ENCODE peak calls at places on chromosomes 6 and 20, in nine cellular contexts. O is prostate gland, E is esophagus squamous epithelium, P is heart left ventricle, S is stomach, C is breast epithelium, V is A549, R is esophagus muscularis mucosa, J is ovary. N is an unnamed sample.

GRCh38 chr6:114939630-114940029 is 596.8 kb upstream of the HS3ST5 start:
- DNase-seq in O (no peak), E (no peak), P (no peak), S (no peak), C (no peak), V (no peak), R (no peak), J (no peak), N (no peak)

GRCh38 chr6:22877946-22878705 is 308.8 kb downstream of the HDGFL1 start:
- DNase-seq in O (no peak), E (no peak), P (no peak), S (no peak), C (no peak), V (no peak), R (no peak), J (no peak), N (no peak)

GRCh38 chr6:47780510-47781356 is 1.1 kb upstream of the OPN5 start:
- DNase-seq in O (peak), E (no peak), P (peak), S (peak), C (no peak), V (peak), R (no peak), J (no peak), N (no peak)

GRCh38 chr6:117605169-117605826 is 3.0 kb upstream of the GOPC start:
- DNase-seq in O (peak), E (no peak), P (peak), S (peak), C (no peak), V (peak), R (no peak), J (no peak), N (no peak)

GRCh38 chr20:57993738-57994431 is 234.6 kb downstream of the ANKRD60 start:
- DNase-seq in O (peak), E (no peak), P (no peak), S (no peak), C (peak), V (no peak), R (no peak), J (no peak), N (no peak)

GRCh38 chr6:127022297-127022696 is 96.2 kb upstream of the RSPO3 start:
- DNase-seq in O (peak), E (no peak), P (no peak), S (peak), C (no peak), V (no peak), R (no peak), J (no peak), N (no peak)

GRCh38 chr6:151324079-151324825 is 67.1 kb downstream of the ZBTB2 start:
- DNase-seq in O (peak), E (peak), P (peak), S (peak), C (peak), V (peak), R (peak), J (peak), N (peak)

GRCh38 chr6:137893726-137894125 is 26.7 kb downstream of the TNFAIP3 start:
- DNase-seq in O (no peak), E (no peak), P (no peak), S (no peak), C (no peak), V (no peak), R (no peak), J (no peak), N (no peak)

GRCh38 chr6:24536466-24536865 is 41.7 kb downstream of the ALDH5A1 start:
- DNase-seq in O (no peak), E (no peak), P (no peak), S (no peak), C (no peak), V (no peak), R (no peak), J (no peak), N (no peak)

GRCh38 chr6:131778134-131778533 is 29.7 kb upstream of the ENPP1 start:
- DNase-seq in O (no peak), E (no peak), P (no peak), S (no peak), C (no peak), V (no peak), R (no peak), J (no peak), N (no peak)

GRCh38 chr6:22147983-22148797 is 148.6 kb downstream of the PRL start:
- DNase-seq in O (no peak), E (no peak), P (peak), S (no peak), C (no peak), V (peak), R (no peak), J (peak), N (no peak)

GRCh38 chr6:41700577-41701347 is 34.6 kb downstream of the TFEB start:
- DNase-seq in O (no peak), E (no peak), P (peak), S (no peak), C (no peak), V (no peak), R (no peak), J (no peak), N (no peak)

GRCh38 chr20:44810061-44810390 is 320 bp downstream of the RIMS4 start:
- DNase-seq in O (no peak), E (no peak), P (no peak), S (no peak), C (no peak), V (no peak), R (no peak), J (peak), N (no peak)

GRCh38 chr6:63351995-63352586 is 32.3 kb upstream of the LGSN start:
- DNase-seq in O (no peak), E (no peak), P (no peak), S (no peak), C (no peak), V (peak), R (no peak), J (no peak), N (no peak)

GRCh38 chr6:56222509-56222908 is 24.9 kb downstream of the COL21A1 start:
- DNase-seq in O (no peak), E (no peak), P (no peak), S (no peak), C (no peak), V (no peak), R (no peak), J (no peak), N (no peak)

GRCh38 chr20:33465536-33466302 is 22.2 kb upstream of the SNTA1 start:
- DNase-seq in O (no peak), E (no peak), P (no peak), S (no peak), C (no peak), V (no peak), R (no peak), J (no peak), N (no peak)

GRCh38 chr20:38932457-38933120 is 6.4 kb downstream of the FAM83D start:
- DNase-seq in O (no peak), E (no peak), P (no peak), S (no peak), C (no peak), V (no peak), R (peak), J (no peak), N (no peak)

GRCh38 chr6:150631283-150631981 is 31.7 kb downstream of the PLEKHG1 start:
- DNase-seq in O (no peak), E (no peak), P (no peak), S (no peak), C (no peak), V (no peak), R (no peak), J (peak), N (peak)

GRCh38 chr6:53582963-53583362 is 38.1 kb upstream of the GCLC start:
- DNase-seq in O (no peak), E (no peak), P (no peak), S (no peak), C (no peak), V (no peak), R (no peak), J (no peak), N (no peak)

GRCh38 chr20:44615169-44615791 is 32.9 kb downstream of the PKIG start:
- DNase-seq in O (no peak), E (no peak), P (peak), S (no peak), C (no peak), V (no peak), R (no peak), J (peak), N (no peak)

GRCh38 chr6:88558981-88559380 is 392.8 kb upstream of the CNR1 start:
- DNase-seq in O (no peak), E (no peak), P (no peak), S (no peak), C (no peak), V (no peak), R (no peak), J (no peak), N (no peak)

GRCh38 chr20:63627129-63627699 is 313 bp upstream of the GMEB2 start:
- DNase-seq in O (peak), E (peak), P (peak), S (peak), C (peak), V (peak), R (peak), J (peak), N (peak)
- TF ChIP-seq POLR2A in O (peak), E (peak), P (peak), S (no peak), C (peak), V (peak), R (peak), J (peak), N (peak)

GRCh38 chr6:33699739-33700138 is 11.8 kb downstream of the UQCC2 start:
- DNase-seq in O (no peak), E (no peak), P (no peak), S (no peak), C (no peak), V (no peak), R (no peak), J (no peak), N (no peak)
- H3K27ac ChIP-seq in O (peak), E (peak), P (peak), S (no peak), C (peak), V (no peak), R (no peak), J (peak), N (no peak)

DNA sequence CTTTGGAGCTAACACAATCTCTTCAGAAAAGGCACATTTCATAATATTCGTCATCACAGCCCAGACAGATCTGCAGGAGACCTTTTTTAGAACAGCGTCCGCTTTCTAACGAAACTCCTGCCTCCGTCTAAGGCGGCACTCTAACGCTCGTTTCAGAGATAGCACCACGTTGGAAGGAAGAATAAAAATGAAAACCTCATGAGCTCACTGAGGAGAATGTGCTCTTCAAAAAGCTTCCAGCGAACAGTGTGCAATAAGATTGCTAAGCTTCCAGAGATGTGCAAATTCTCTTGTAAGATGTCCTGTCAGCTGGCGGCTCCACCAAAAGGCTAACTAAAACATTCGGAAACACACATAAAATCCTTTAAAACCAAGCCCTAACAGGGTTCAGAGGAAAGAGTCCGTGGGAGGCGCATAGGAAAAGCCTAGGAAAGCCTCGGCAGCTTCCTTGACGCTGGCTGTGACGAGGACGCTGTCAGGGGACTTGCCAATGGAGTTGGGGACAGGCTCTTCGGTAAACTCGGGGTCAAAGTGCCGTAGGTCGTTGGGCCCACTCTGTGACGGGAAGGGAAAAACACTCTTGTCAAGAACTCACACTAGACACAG is 117.6 kb upstream of the SLC2A12 start:
- DNase-seq in O (no peak), E (no peak), P (peak), S (no peak), C (no peak), V (no peak), R (no peak), J (no peak), N (no peak)
- TF ChIP-seq POLR2A in O (no peak), E (no peak), P (peak), S (no peak), C (no peak), V (no peak), R (no peak), J (no peak), N (no peak)

DNA sequence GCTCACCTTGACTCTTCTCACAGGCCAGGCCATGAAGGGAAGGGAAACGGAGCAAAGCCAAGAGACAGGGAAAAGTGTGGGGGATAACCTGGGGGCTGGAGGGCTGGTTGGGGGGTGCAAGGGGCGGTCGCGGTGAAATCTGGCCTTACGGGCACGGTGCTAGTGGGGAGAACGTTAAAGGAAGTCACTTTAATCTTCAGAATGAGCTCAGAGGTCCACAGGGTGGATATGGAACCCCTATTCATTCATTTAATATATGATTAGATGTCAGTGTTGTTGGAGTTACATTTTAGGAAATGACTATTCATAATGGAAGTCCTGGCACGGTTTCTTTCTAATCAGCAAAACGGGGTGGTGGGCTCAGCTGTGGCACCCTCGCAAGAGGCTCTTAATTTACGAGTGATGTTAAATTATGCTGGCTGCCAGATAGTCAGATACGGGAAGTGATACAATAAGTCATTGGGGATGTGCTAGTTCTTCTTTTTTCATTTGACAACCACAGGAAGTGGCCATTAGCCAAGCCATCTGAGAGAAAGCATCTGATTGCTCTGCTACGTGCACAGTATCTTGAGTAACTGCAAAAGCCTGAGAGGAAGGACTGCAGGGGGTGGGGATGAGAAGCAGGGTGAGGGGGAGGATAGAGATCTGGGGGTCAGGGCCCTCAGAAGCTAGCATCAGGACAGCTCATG is 253.0 kb downstream of the QKI start:
- DNase-seq in O (no peak), E (no peak), P (peak), S (no peak), C (peak), V (no peak), R (no peak), J (no peak), N (no peak)
- H3K27ac ChIP-seq in O (no peak), E (no peak), P (no peak), S (peak), C (no peak), V (no peak), R (no peak), J (no peak), N (no peak)

DNA sequence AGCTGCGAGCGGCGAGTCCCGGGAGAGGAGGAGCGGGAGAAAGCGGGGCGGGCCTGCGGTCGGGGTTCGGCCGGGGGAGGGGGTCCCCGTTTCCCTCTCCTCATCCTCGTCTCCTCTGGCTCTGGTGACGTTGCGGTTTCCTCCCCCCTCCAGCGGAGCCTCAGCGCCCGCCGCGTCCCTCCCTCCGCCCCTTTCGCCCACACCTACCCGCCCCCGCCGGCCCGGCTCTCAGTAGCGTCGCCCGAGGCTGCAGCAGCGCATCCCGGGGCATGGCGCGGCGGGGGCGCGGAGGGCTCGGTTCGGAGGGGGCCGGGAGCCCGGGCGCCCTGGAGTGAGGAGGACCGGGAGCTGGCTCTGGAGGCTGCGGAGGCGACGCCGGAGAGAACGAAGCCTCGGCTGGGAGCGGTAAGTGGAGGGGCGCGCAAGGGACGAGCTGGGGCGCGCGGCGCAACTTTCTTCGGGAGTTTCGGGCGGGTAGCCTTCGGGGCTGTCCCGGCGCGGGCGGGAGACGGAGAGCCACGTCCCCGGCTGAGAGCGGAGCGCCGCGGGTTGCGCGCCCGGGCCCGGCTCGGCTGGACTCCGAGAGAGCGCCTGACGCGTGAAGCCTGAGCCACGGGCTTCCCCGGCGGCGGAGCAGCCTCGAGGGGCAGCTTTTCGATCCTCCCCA is at the start of gene DSE:
- DNase-seq in O (peak), E (no peak), P (peak), S (peak), C (peak), V (peak), R (peak), J (peak), N (peak)
- TF ChIP-seq POLR2A in O (peak), E (peak), P (peak), S (no peak), C (peak), V (peak), R (peak), J (peak), N (peak)